ENCODE peak calls at places on chromosomes 12 and 14, in five cellular contexts. G, C, M, K and S are unnamed samples.
A peak's percentile ranks its signal among the peaks of the same experiment; 100 is the strongest.

GRCh38 chr12:75878382-75878720 is 153.2 kb downstream of the PHLDA1 start:
- DNase-seq in G (no peak), C (no peak), M (no peak), K (no peak), S (no peak)

GRCh38 chr14:61296707-61297502 is 15.8 kb upstream of the TMEM30B start:
- DNase-seq in G (peak; percentile 34), C (peak; percentile 23), M (peak; percentile 39), K (peak; percentile 20), S (no peak)

GRCh38 chr12:3218150-3218845 is 141.1 kb downstream of the TSPAN9 start:
- DNase-seq in G (peak; percentile 87), C (no peak), M (no peak), K (no peak), S (no peak)

GRCh38 chr12:27772328-27773049 is 7.5 kb upstream of the KLHL42 start:
- DNase-seq in G (no peak), C (no peak), M (no peak), K (no peak), S (no peak)

GRCh38 chr14:74867673-74868072 is 8.3 kb downstream of the PROX2 start:
- DNase-seq in G (peak; percentile 61), C (no peak), M (no peak), K (no peak), S (no peak)

GRCh38 chr12:38998887-38999482 is 93.6 kb upstream of the CPNE8 start:
- DNase-seq in G (peak; percentile 8), C (no peak), M (no peak), K (no peak), S (no peak)

GRCh38 chr12:21980544-21980943 is 39.3 kb upstream of the ABCC9 start:
- DNase-seq in G (no peak), C (no peak), M (no peak), K (no peak), S (no peak)

GRCh38 chr12:122090759-122091535 is 12.4 kb downstream of the MLXIP start:
- DNase-seq in G (no peak), C (no peak), M (no peak), K (no peak), S (no peak)

GRCh38 chr12:10211101-10211974 is 1.3 kb upstream of the GABARAPL1 start:
- DNase-seq in G (no peak), C (no peak), M (no peak), K (no peak), S (no peak)

GRCh38 chr12:47214001-47214619 is 134.4 kb upstream of the AMIGO2 start:
- DNase-seq in G (no peak), C (no peak), M (no peak), K (no peak), S (no peak)

GRCh38 chr14:56196274-56196673 is 78.1 kb downstream of the PELI2 start:
- DNase-seq in G (no peak), C (no peak), M (no peak), K (no peak), S (no peak)

GRCh38 chr14:101365329-101366158 is 195.8 kb upstream of the DIO3 start:
- DNase-seq in G (peak; percentile 14), C (no peak), M (no peak), K (no peak), S (no peak)

GRCh38 chr12:49019435-49020317 is 1.1 kb upstream of the PRKAG1 start:
- DNase-seq in G (peak; percentile 74), C (no peak), M (peak; percentile 81), K (peak; percentile 39), S (no peak)
- TF ChIP-seq GABPA in G (no peak), C (no peak), M (no peak), K (no peak), S (no peak)

GRCh38 chr12:53069621-53070410 is 9.4 kb downstream of the SPRYD3 start:
- DNase-seq in G (no peak), C (no peak), M (no peak), K (no peak), S (no peak)
- TF ChIP-seq RFX5 in G (no peak), C (no peak), M (no peak), K (no peak), S (no peak)

DNA sequence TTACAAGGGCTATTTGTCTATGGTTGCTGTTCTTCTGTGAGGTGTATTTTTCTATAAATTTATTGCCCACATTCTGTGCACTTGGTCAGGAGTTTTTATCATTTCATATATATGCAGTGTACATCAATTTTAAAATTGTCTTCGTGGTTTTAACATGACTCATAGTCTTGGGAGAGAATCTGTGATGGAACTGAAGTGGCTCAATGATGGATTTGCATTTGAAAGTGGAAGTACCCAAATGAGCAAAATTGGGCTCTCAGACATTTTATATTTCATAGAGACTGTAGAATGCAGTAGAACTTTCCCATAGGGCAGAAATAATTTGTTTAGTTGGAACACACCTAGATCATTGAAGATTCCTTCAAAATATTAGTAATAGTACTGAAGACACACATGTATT is 1.9 kb upstream of the SCFD1 start:
- DNase-seq in G (no peak), C (peak; percentile 43), M (no peak), K (no peak), S (no peak)
- TF ChIP-seq GABPA in G (no peak), C (peak; percentile 12), M (no peak), K (no peak), S (no peak)

GRCh38 chr12:124693356-124693755 is 125.9 kb upstream of the NCOR2 start:
- DNase-seq in G (no peak), C (no peak), M (no peak), K (no peak), S (no peak)
- TF ChIP-seq RFX5 in G (no peak), C (no peak), M (no peak), K (no peak), S (no peak)